ENCODE peak calls at places on chromosomes 4 and X, in eight cellular contexts. H is heart left ventricle; L is A549; Q is ascending aorta; E is body of pancreas; C is CD4-positive, alpha-beta T cell; G is AG04450; U is pancreas. V is an unnamed sample.

GRCh38 chr4:43776371-43776770 is 672.2 kb downstream of the KCTD8 start:
- DNase-seq in G (no peak), U (no peak), Q (no peak), C (no peak), L (peak), E (no peak), H (no peak), V (peak)

GRCh38 chrX:150329888-150330287 is 33.2 kb upstream of the MAMLD1 start:
- DNase-seq in C (no peak), E (no peak), H (no peak), U (no peak), G (no peak), Q (no peak), L (no peak), V (no peak)

GRCh38 chr4:173288698-173289350 is 45.3 kb downstream of the HMGB2 start:
- DNase-seq in E (no peak), L (no peak), G (no peak), H (no peak), U (no peak), Q (no peak), C (no peak), V (no peak)

GRCh38 chr4:148444296-148445070 is 2.3 kb upstream of the NR3C2 start:
- DNase-seq in C (peak), U (peak), L (no peak), E (peak), Q (no peak), H (peak), G (no peak), V (no peak)

GRCh38 chrX:17682259-17682658 is 55.0 kb upstream of the SCML1 start:
- DNase-seq in H (no peak), Q (no peak), L (no peak), U (no peak), E (no peak), C (no peak), G (no peak), V (no peak)

GRCh38 chr4:53929955-53930798 is 134.2 kb downstream of the CHIC2 start:
- DNase-seq in G (peak), E (peak), U (no peak), L (peak), C (peak), H (peak), Q (peak), V (peak)

GRCh38 chr4:41751325-41752061 is 3.0 kb upstream of the PHOX2B start:
- DNase-seq in E (no peak), H (no peak), U (no peak), L (no peak), G (no peak), Q (no peak), C (no peak), V (no peak)

GRCh38 chrX:11786862-11787261 is 28.8 kb downstream of the MSL3 start:
- DNase-seq in C (no peak), H (no peak), Q (no peak), U (no peak), G (no peak), L (no peak), E (no peak), V (no peak)

GRCh38 chr4:166902941-166903340 is 331.4 kb downstream of the SPOCK3 start:
- DNase-seq in U (no peak), G (no peak), C (no peak), L (no peak), E (no peak), H (no peak), Q (no peak), V (no peak)

GRCh38 chr4:70739496-70740337 is 18.0 kb downstream of the RUFY3 start:
- DNase-seq in H (no peak), Q (no peak), G (no peak), C (no peak), U (no peak), L (no peak), E (no peak), V (no peak)

GRCh38 chrX:140918398-140919043 is 83.9 kb upstream of the SPANXB1 start:
- DNase-seq in Q (no peak), E (peak), U (no peak), G (peak), C (no peak), L (peak), H (no peak), V (peak)

GRCh38 chr4:108492816-108493595 is 127.4 kb upstream of the RPL34 start:
- DNase-seq in E (no peak), U (no peak), G (no peak), Q (no peak), L (no peak), H (no peak), C (no peak), V (no peak)

GRCh38 chr4:124183231-124183630 is 529.3 kb downstream of the ANKRD50 start:
- DNase-seq in C (no peak), Q (no peak), G (no peak), E (no peak), H (no peak), L (no peak), U (no peak), V (no peak)

GRCh38 chrX:133681416-133681815 is 266.1 kb upstream of the GPC4 start:
- DNase-seq in C (no peak), G (no peak), H (no peak), Q (no peak), L (no peak), U (no peak), E (no peak), V (no peak)

GRCh38 chr4:1462009-1462767 is 55.9 kb upstream of the NKX1-1 start:
- DNase-seq in L (no peak), G (no peak), Q (no peak), E (no peak), H (no peak), C (no peak), U (peak), V (no peak)

GRCh38 chrX:142249721-142250120 is 44.6 kb upstream of the MAGEC2 start:
- DNase-seq in G (no peak), L (no peak), C (no peak), U (no peak), H (no peak), Q (no peak), E (no peak), V (no peak)

GRCh38 chr4:7394681-7395451 is 39.9 kb downstream of the PSAPL1 start:
- DNase-seq in L (peak), E (peak), H (peak), C (no peak), G (no peak), Q (no peak), U (peak), V (no peak)

GRCh38 chr4:19857405-19857804 is 394.3 kb upstream of the SLIT2 start:
- DNase-seq in L (no peak), H (no peak), U (no peak), C (no peak), E (no peak), Q (no peak), G (peak), V (no peak)

GRCh38 chr4:186190456-186191265 is 706 bp upstream of the CYP4V2 start:
- DNase-seq in G (no peak), H (no peak), Q (no peak), E (no peak), L (peak), C (peak), U (peak), V (peak)

GRCh38 chrX:20595928-20596550 is 329.3 kb upstream of the RPS6KA3 start:
- DNase-seq in U (no peak), E (no peak), H (no peak), G (no peak), L (no peak), C (no peak), Q (no peak), V (no peak)

GRCh38 chrX:83845397-83845796 is 15.5 kb upstream of the CYLC1 start:
- DNase-seq in Q (no peak), E (peak), G (no peak), H (no peak), L (peak), C (no peak), U (no peak), V (no peak)

GRCh38 chr4:182608525-182608924 is 308.7 kb downstream of the DCTD start:
- DNase-seq in E (no peak), H (no peak), U (no peak), L (no peak), C (no peak), G (no peak), Q (no peak), V (no peak)

GRCh38 chr4:122450847-122451246 is 5.7 kb downstream of the IL2 start:
- DNase-seq in H (no peak), E (no peak), U (no peak), L (peak), Q (no peak), C (peak), G (no peak), V (peak)

GRCh38 chr4:98639523-98639922 is 18.9 kb downstream of the TSPAN5 start:
- DNase-seq in H (no peak), G (no peak), L (no peak), E (no peak), C (no peak), U (no peak), Q (no peak), V (no peak)

GRCh38 chr4:154738426-154738825 is 5.4 kb upstream of the LRAT start:
- DNase-seq in G (no peak), H (no peak), L (no peak), Q (no peak), C (no peak), U (no peak), E (no peak), V (no peak)

GRCh38 chrX:21708116-21708515 is 49.8 kb downstream of the SMPX start:
- DNase-seq in C (no peak), Q (no peak), U (no peak), G (no peak), E (no peak), L (no peak), H (no peak), V (no peak)

DNA sequence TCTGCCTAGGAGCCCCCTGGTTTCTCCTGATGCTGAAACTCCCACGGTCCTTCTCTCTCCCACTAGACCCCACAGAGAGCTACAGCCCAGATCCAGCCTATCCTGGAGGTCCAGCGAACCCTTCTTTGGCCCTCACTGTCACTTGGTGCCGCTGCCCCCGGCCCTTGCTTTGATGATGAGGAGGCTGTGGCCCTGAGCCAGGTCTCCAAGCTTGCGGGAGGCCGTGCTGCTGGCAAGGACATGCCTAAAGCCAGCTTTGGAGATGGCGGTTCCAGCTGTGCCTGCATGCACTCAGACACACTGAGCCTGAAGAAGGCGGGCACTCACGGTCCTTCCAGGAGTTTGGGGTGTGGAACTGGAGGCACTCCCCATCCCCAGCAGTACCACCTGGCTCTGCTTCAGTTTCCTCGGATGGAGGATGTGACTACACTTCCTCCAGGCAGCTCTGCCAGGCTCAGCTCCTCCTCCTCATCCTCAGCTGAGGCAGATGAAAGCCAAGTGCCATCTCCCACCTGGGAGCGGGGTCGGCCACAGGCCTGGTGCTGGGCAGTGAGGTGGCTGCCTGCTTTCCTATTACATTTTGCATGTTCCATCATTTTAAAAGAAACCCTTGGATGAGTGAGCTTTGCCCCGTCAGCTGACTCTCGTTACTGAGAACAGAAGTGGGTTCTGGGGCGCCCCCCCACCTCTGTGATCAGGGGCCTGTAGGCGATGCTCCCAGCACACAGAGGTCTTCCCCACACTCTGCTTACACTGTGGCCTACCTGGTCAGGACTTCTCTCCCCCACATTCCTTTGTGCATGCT is 9.0 kb downstream of the TNIP2 start:
- DNase-seq in Q (no peak), E (no peak), H (no peak), C (no peak), U (peak), L (no peak), G (no peak), V (no peak)
- H3K27ac ChIP-seq in Q (peak), E (no peak), H (no peak), C (peak), U (peak), L (no peak), G (peak), V (peak)

GRCh38 chr4:128757712-128758111 is 51.8 kb upstream of the JADE1 start:
- DNase-seq in H (peak), C (no peak), G (no peak), Q (no peak), L (no peak), U (no peak), E (peak), V (no peak)
- TF ChIP-seq CTCF in H (no peak), C (no peak), G (no peak), Q (no peak), L (no peak), U (no peak), E (no peak), V (no peak)

DNA sequence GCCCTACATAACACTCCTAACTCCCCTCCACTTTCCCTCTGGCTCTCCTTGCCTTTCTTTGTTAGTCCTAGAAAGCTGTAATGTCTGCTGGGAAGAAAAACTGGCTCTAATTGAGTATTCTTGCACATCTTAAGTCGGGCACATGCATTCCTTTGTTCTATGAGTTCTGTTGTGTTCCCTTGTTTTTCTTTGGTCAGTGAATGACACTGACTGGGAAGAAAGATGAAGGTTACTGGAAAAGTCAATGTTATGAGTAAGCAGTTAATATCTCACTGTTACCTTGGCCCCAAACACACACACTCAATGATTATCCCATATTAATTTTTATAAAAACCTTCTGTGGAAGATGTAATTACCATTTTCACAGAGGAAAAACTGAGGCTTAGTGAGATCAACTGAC is 215.9 kb downstream of the SOWAHB start:
- DNase-seq in L (no peak), C (no peak), U (no peak), E (no peak), G (no peak), H (no peak), Q (no peak), V (no peak)
- H3K27ac ChIP-seq in L (no peak), C (no peak), U (peak), E (no peak), G (no peak), H (no peak), Q (peak), V (no peak)

GRCh38 chr4:119626943-119627266 is 1.7 kb downstream of the PDE5A start:
- DNase-seq in G (no peak), L (no peak), H (no peak), Q (no peak), U (no peak), C (no peak), E (no peak), V (no peak)
- TF ChIP-seq CTCF in G (no peak), L (no peak), H (no peak), Q (no peak), U (no peak), C (no peak), E (no peak), V (no peak)

DNA sequence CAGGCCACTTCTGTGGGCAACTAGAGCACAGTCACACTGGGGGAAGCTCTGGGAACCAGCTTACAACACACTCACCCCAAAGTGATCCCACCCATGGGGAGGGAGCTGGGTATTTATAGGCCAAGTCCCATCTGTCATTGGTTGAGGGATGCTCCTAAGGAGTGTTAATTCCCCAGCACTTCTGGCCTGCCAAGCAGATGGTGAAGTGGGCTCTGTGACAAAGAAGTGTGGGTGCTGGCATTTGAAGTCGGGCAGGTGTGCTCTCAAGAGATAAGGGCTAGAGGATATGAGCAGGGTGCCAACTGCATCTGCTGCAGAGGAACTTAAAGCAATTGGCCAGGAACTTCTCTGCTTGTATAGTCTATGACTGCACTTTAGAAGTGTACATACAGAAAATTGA is 30.9 kb downstream of the PTCHD1 start:
- DNase-seq in E (peak), U (no peak), C (no peak), H (no peak), G (no peak), L (no peak), Q (no peak), V (no peak)
- H3K27ac ChIP-seq in E (no peak), U (no peak), C (no peak), H (no peak), G (no peak), L (no peak), Q (no peak), V (no peak)

DNA sequence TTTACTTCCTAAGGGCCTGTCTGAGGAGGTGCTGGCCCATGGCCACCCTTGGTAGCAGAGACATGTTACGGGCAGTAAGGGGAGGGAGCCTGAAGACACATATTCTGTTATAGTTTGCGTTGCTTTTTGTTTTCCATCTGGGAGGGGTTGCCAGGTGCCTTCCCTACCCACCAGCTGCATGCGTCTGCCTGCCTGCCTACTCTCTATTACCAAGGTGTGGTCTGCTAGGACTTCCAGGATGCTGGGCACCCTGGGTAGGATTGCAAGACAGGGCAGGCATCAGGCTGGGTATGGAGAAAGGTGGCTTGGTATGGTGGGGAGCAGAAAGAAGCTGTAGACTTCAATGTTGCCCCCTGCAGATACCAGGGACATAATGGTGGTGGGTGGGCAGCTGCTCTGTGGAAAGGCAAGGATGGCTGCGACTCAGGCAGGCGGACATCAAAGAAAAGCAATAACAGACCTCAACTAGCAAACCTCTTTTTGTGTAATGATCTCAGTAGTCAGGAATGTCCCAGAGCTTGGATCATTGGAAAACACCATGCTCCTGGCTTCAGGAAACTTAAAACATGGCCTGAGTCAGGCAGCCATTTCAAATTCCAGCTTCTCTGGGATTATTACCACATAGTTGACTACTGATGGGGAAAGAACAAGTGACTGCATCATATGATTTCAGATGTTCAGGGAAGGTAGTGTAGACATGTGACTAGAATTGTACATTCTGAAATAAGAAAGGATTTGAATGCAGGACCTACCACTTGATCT is 67.8 kb downstream of the HOPX start:
- DNase-seq in C (no peak), U (no peak), Q (no peak), E (no peak), H (no peak), L (no peak), G (peak), V (peak)
- TF ChIP-seq CTCF in C (no peak), U (no peak), Q (no peak), E (no peak), H (no peak), L (no peak), G (no peak), V (no peak)